ENCODE peak calls at places on chromosomes 12 and 14, in ten cellular contexts. T is endothelial cell; J is nephron progenitor cell; X is tibial nerve; R is CD4-positive, alpha-beta T cell; O is AG09309; U is fibroblast of pulmonary artery; V is fibroblast of villous mesenchyme; Z is esophagus squamous epithelium; N is upper lobe of right lung. H is an unnamed sample.

GRCh38 chr14:51341338-51341737 is 101.3 kb downstream of the TMX1 start:
- DNase-seq in T (no peak), J (no peak), X (no peak), R (no peak), O (no peak), U (no peak), V (no peak), Z (no peak), N (no peak), H (no peak)

GRCh38 chr14:42047421-42048045 is 440.9 kb downstream of the LRFN5 start:
- DNase-seq in T (no peak), J (no peak), X (no peak), R (no peak), O (no peak), U (peak), V (no peak), Z (no peak), N (no peak), H (no peak)

GRCh38 chr14:84162658-84163057 is 1367.3 kb upstream of the FLRT2 start:
- DNase-seq in T (no peak), J (no peak), X (no peak), R (no peak), O (no peak), U (no peak), V (no peak), Z (no peak), N (no peak), H (no peak)

GRCh38 chr12:1913377-1914115 is 4.9 kb downstream of the CACNA2D4 start:
- DNase-seq in T (peak), J (peak), X (no peak), R (no peak), O (no peak), U (no peak), V (no peak), Z (no peak), N (no peak), H (peak)

GRCh38 chr12:67625004-67625403 is 23.5 kb upstream of the DYRK2 start:
- DNase-seq in T (no peak), J (no peak), X (no peak), R (no peak), O (no peak), U (no peak), V (no peak), Z (no peak), N (no peak), H (no peak)

GRCh38 chr14:96098309-96098998 is 59.3 kb downstream of the C14orf132 start:
- DNase-seq in T (peak), J (peak), X (no peak), R (no peak), O (no peak), U (peak), V (peak), Z (no peak), N (peak), H (peak)

GRCh38 chr12:52498971-52499370 is 5.9 kb upstream of the KRT6A start:
- DNase-seq in T (no peak), J (no peak), X (no peak), R (no peak), O (no peak), U (no peak), V (no peak), Z (no peak), N (no peak), H (no peak)

GRCh38 chr14:38107216-38107631 is 100.5 kb upstream of the SSTR1 start:
- DNase-seq in T (no peak), J (no peak), X (no peak), R (no peak), O (no peak), U (no peak), V (no peak), Z (no peak), N (no peak), H (no peak)

GRCh38 chr14:37251778-37252177 is 54.0 kb downstream of the MIPOL1 start:
- DNase-seq in T (no peak), J (no peak), X (no peak), R (no peak), O (no peak), U (no peak), V (no peak), Z (no peak), N (no peak), H (no peak)

GRCh38 chr14:98956616-98957015 is 315.4 kb downstream of the BCL11B start:
- DNase-seq in T (no peak), J (no peak), X (no peak), R (no peak), O (no peak), U (no peak), V (no peak), Z (no peak), N (no peak), H (no peak)

GRCh38 chr12:53952335-53952694 is 2.4 kb upstream of the HOXC12 start:
- DNase-seq in T (no peak), J (no peak), X (no peak), R (no peak), O (no peak), U (no peak), V (no peak), Z (no peak), N (no peak), H (no peak)

DNA sequence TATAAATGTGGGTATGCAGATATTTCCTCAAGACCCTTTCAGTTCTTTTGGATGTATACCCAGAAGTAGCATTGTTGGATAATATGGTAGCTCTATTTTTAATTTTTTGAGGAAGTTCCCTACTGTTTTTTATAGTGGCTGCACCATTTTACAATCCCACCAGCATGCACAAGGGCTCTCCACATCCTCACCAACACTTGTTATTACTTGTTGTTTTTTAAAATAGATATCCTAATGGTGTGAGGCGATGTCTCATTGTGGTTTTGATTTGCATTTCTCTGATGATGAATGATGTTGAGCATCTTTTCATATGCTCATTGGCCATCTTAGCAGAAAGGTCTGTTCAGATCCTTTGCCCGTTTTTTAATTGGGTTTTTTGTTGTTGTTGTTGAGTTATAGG is 47.1 kb downstream of the DIP2B start:
- DNase-seq in T (no peak), J (no peak), X (no peak), R (no peak), O (no peak), U (no peak), V (no peak), Z (no peak), N (no peak), H (no peak)
- TF ChIP-seq CTCF in T (no peak), J (no peak), X (no peak), R (no peak), O (no peak), U (no peak), V (no peak), Z (no peak), N (no peak), H (no peak)

GRCh38 chr12:48286665-48287064 is 64.1 kb downstream of the ZNF641 start:
- DNase-seq in T (peak), J (no peak), X (no peak), R (no peak), O (no peak), U (peak), V (peak), Z (no peak), N (no peak), H (peak)
- TF ChIP-seq CTCF in T (no peak), J (peak), X (peak), R (no peak), O (peak), U (peak), V (peak), Z (peak), N (peak), H (peak)

GRCh38 chr14:67423424-67423823 is 11.5 kb upstream of the PLEK2 start:
- DNase-seq in T (no peak), J (no peak), X (no peak), R (no peak), O (no peak), U (no peak), V (no peak), Z (no peak), N (no peak), H (no peak)

GRCh38 chr14:67417633-67418032 is 5.7 kb upstream of the PLEK2 start:
- DNase-seq in T (no peak), J (no peak), X (no peak), R (no peak), O (no peak), U (peak), V (peak), Z (no peak), N (no peak), H (no peak)

GRCh38 chr14:67418368-67419174 is 6.6 kb upstream of the PLEK2 start:
- DNase-seq in T (no peak), J (no peak), X (no peak), R (no peak), O (no peak), U (no peak), V (no peak), Z (no peak), N (no peak), H (no peak)

GRCh38 chr14:67421356-67422224 is 9.6 kb upstream of the PLEK2 start:
- DNase-seq in T (no peak), J (no peak), X (no peak), R (no peak), O (no peak), U (no peak), V (no peak), Z (no peak), N (no peak), H (no peak)

GRCh38 chr14:67420102-67420739 is 8.3 kb upstream of the PLEK2 start:
- DNase-seq in T (peak), J (no peak), X (no peak), R (peak), O (no peak), U (no peak), V (no peak), Z (no peak), N (no peak), H (peak)
- TF ChIP-seq CTCF in T (peak), J (no peak), X (peak), R (peak), O (peak), U (peak), V (peak), Z (peak), N (peak), H (peak)

GRCh38 chr12:129193263-129193871 is 340.1 kb downstream of the GLT1D1 start:
- DNase-seq in T (no peak), J (peak), X (no peak), R (no peak), O (no peak), U (no peak), V (no peak), Z (no peak), N (no peak), H (peak)
- TF ChIP-seq CTCF in T (peak), J (peak), X (no peak), R (peak), O (peak), U (peak), V (peak), Z (peak), N (peak), H (peak)

DNA sequence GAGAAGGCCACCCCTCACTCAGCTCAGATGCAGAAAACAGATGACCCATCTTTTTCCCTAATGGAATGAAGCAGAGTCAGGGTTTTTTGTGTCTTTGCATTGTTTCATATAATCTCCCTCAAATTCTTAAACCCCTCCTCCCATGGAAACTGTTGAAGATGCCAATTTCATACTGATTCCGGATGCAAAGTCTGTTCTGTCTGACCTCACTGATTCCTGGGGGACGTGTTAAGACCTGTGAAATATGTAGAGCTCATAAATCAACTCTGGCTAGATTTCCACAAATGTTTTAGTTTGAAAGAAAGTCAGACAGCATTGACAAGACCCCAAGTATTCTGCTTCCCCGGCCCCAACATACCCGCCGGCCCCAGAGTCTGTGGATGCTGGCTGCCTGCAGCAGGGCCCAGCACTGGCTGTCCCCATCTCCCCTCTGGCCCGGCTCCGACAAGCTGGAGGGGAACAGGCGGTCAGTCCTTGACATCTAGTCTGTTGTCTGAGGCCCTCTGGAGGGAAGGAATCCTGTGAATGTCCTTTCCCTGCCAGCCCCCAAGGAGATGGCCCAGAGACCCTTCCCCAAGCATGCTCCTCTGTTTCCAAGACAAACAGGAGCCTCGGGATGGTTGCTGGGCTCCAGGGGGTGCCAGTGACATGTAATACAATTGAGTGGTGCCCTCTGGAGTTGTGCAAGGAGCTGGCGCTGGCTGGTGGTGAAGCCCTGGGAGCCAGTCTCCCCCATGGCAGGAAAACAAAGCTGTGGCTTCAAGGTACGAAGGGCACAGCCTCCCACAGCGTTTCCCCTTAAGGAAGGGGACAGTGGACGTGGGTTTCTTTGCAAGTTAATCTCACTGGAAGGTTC is 22.4 kb downstream of the FBLN5 start:
- DNase-seq in T (no peak), J (no peak), X (no peak), R (no peak), O (no peak), U (peak), V (no peak), Z (no peak), N (no peak), H (no peak)
- TF ChIP-seq CTCF in T (no peak), J (no peak), X (no peak), R (no peak), O (no peak), U (no peak), V (no peak), Z (no peak), N (no peak), H (no peak)

DNA sequence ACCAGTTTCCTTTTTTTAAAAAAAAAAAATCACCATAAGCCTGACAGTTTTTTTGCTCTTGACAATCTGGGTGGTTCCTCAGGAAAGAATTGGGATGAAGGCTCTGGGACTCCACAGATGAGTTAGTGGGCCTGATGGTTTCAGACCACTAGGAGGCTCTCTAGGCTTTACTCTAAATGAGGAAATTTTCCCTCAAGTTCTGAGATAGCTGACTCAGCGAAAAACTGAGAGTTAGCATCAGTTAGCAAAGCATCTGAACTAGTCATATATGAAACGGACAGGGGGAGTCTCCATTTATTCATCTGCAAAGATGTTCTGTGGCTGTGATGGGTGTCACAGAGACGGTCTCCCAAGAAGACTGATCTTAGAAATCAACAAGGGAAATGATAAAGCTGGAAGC is 314.3 kb upstream of the OR4E1 start:
- DNase-seq in T (peak), J (peak), X (no peak), R (no peak), O (no peak), U (peak), V (peak), Z (no peak), N (no peak), H (no peak)
- TF ChIP-seq CTCF in T (peak), J (peak), X (peak), R (peak), O (peak), U (peak), V (peak), Z (no peak), N (peak), H (no peak)

H was measured in GM13976.